ENCODE peak calls at places on chromosomes 6 and 20, in seven cellular contexts. D is heart left ventricle, N is astrocyte, V is A549, K is ovary, O is HepG2, M is Peyer's patch. E is an unnamed sample. For H3K4me1, the result is how much of the 10 kb centered on the place peaks cover.

GRCh38 chr20:50980071-50980681 is 21.6 kb downstream of the MOCS3 start:
- DNase-seq in V (peak), N (peak), O (peak), D (no peak), K (no peak), M (no peak), E (no peak)

GRCh38 chr20:1803216-1804128 is 91.7 kb upstream of the SIRPA start:
- DNase-seq in V (no peak), K (peak), O (no peak), N (peak), M (peak), D (peak), E (no peak)

GRCh38 chr20:20207291-20207690 is 155.0 kb downstream of the CFAP61 start:
- DNase-seq in V (no peak), O (no peak), N (no peak), D (no peak), M (no peak), K (no peak), E (no peak)

GRCh38 chr6:80553071-80553740 is 446.7 kb downstream of the BCKDHB start:
- DNase-seq in K (no peak), V (no peak), N (peak), O (no peak), D (no peak), M (no peak), E (no peak)

GRCh38 chr6:78942451-78942850 is 75.1 kb downstream of the IRAK1BP1 start:
- DNase-seq in K (no peak), V (no peak), M (no peak), O (no peak), N (peak), D (no peak), E (no peak)

GRCh38 chr6:5270093-5270680 is 8.9 kb downstream of the FARS2 start:
- DNase-seq in V (no peak), M (no peak), O (no peak), N (no peak), K (no peak), D (no peak), E (no peak)

GRCh38 chr20:12237772-12238171 is 320.1 kb downstream of the BTBD3 start:
- DNase-seq in V (no peak), O (no peak), D (no peak), N (no peak), K (peak), M (no peak), E (no peak)

GRCh38 chr20:17998446-17998845 is 29.6 kb downstream of the MGME1 start:
- DNase-seq in K (no peak), O (no peak), N (no peak), M (no peak), D (no peak), V (no peak), E (no peak)

GRCh38 chr6:132298344-132298949 is 102.8 kb downstream of the MOXD1 start:
- DNase-seq in N (peak), M (peak), O (peak), D (no peak), K (no peak), V (peak), E (peak)

GRCh38 chr20:63694596-63695418 is 1.6 kb upstream of the TNFRSF6B start:
- DNase-seq in M (no peak), O (no peak), N (no peak), D (no peak), V (no peak), K (peak), E (no peak)

GRCh38 chr20:56285496-56285895 is 37.0 kb downstream of the MC3R start:
- DNase-seq in D (no peak), O (no peak), K (no peak), M (no peak), V (no peak), N (no peak), E (no peak)

DNA sequence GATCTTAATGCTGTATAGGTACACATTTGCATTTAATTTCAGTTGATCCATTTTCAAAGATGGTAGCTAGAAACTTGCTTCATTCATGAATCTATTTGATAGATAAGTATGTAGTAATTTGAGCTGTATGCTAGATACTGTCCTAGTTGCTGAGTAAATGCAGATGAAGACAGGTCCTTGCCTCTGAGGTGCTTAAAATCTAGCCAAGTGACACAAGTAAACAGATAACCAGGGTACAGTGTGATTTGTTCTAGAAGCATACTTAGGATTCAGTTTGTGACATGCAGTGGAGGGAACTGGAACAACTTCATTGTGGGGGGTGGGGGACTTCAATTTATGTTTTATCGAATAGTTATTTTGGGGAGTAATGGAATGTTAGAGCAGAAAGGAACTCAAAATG is 9.2 kb downstream of the CHMP4B start:
- DNase-seq in K (no peak), V (no peak), M (no peak), N (no peak), O (no peak), D (no peak), E (no peak)
- H3K4me1 ChIP-seq in K (under half), V (under half), M (half or more), N (under half), O (under half), D (half or more), E (under half)

DNA sequence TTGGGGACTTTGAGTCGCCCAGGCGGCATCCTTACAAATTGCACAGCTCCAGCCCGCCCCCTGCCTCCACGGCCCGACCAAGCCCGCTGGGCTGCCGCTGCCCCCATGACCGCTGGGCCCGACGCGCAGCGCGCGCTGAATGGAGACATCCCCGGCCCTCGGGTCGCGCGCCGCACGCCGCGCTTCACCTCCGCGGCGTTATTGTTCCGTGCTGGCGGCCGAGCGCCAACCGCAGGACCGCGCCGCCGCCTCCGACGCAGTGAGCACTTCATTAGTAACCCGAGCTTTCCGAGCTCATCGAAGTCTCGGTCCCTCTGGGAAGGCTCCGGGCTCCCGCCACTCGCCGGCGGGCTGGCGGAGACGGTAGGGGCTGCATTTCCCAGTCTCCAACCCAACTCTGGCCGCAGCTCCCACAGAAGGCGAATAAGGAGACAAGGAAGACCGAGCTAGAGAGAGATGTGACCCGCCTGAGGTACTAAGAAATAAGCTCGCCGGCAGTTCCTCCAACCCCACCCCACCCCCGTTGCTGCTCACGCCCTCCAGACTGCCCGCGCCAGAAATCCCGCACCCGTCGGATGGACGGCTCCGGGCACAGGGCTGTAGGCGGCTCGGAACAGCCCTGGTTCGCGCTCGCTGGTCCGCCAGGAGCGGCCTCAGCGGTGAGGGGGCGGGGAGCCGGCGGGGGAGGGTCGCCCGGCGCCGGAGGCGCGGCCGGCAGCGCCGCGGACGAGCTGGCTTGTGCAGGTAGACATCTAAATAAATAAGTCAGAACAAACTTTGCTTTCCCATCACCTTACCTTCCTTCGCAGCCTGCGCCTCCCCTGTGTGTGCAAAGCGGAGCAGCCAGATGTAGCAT is 683 bp downstream of the EPHA7 start:
- DNase-seq in D (peak), M (no peak), O (no peak), K (peak), V (peak), N (peak), E (peak)
- TF ChIP-seq CTCF in D (no peak), M (no peak), O (no peak), K (no peak), V (no peak), N (no peak), E (no peak)

DNA sequence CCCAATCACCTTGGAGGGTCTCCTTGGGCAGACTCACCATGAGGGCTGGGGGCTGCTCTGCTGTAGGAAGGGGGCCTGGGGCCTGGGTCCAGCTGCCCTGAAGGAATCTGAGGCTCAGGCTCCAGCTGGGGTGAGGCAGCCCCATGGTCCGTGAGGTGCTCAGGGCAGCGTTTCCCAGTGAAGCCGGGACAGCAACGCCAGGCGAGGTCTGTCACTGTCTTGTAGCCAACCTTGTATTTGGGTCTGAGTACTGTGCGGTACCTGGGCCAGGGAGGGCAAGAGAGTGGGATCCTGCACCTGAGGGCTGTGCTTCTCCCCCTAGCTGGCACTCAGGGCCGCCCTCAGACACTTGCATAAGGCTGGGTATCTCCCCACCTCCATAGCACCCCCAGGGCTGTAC is 3.0 kb downstream of the EMILIN3 start:
- DNase-seq in O (no peak), K (no peak), M (no peak), N (no peak), D (no peak), V (no peak), E (no peak)
- H3K4me1 ChIP-seq in O (under half), K (under half), M (under half), N (under half), D (under half), V (under half), E (under half)

DNA sequence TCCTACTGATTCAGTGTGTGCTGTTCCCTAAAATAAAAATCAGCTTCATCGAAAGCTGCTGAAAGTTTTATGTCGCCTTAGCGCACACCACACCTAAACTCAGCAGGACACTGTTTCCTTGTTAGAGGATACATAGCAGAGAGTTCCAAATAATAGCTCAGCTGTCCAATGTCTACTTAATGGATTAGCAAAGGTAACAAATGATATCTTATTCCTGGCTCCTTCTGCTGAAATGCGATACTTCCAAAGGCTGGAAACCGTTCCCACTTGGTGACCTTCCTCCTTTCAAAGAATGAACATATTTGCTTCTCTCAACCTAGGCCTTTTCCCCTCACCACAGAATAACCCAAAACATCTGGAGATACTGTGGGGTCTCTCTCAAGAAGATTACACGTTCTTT is 189.5 kb upstream of the GMDS start:
- DNase-seq in O (no peak), D (no peak), N (no peak), M (no peak), K (no peak), V (no peak), E (no peak)
- TF ChIP-seq CTCF in O (no peak), D (no peak), N (no peak), M (no peak), K (no peak), V (no peak), E (no peak)

GRCh38 chr20:49770634-49771033 is 42.0 kb upstream of the SLC9A8 start:
- DNase-seq in M (no peak), K (no peak), N (no peak), V (no peak), D (no peak), O (no peak), E (no peak)

GRCh38 chr20:49766979-49767419 is 45.6 kb upstream of the SLC9A8 start:
- DNase-seq in K (no peak), D (no peak), M (no peak), V (peak), N (no peak), O (no peak), E (no peak)

GRCh38 chr20:49769125-49769581 is 43.5 kb upstream of the SLC9A8 start:
- DNase-seq in M (no peak), N (no peak), D (no peak), V (no peak), O (no peak), K (no peak), E (no peak)

GRCh38 chr20:49765846-49766541 is 46.6 kb upstream of the SLC9A8 start:
- DNase-seq in N (no peak), K (no peak), D (no peak), M (no peak), V (no peak), O (no peak), E (no peak)

GRCh38 chr20:49768204-49769124 is 44.2 kb upstream of the SLC9A8 start:
- DNase-seq in N (peak), V (peak), M (no peak), K (peak), D (no peak), O (peak), E (peak)
- H3K4me1 ChIP-seq in N (under half), V (half or more), M (under half), K (under half), D (under half), O (half or more), E (under half)